ENCODE peak calls at places on chromosomes 13 and 19, in eight cellular contexts. H, N, K, S, B, F, A and P are unnamed samples.

GRCh38 chr13:22235285-22235949 is 564.5 kb downstream of the FGF9 start:
- DNase-seq in S (no peak), A (no peak), H (no peak), N (no peak), K (peak; percentile 21), F (no peak), B (no peak), P (no peak)

GRCh38 chr13:73273737-73274136 is 214.9 kb downstream of the KLF5 start:
- DNase-seq in B (no peak), H (no peak), N (no peak), A (no peak), F (peak; percentile 71), K (peak; percentile 3), S (no peak), P (no peak)

GRCh38 chr19:6720369-6721112 is at the start of gene C3:
- DNase-seq in H (no peak), A (no peak), N (no peak), F (peak; percentile 94), S (no peak), K (no peak), B (no peak), P (no peak)

GRCh38 chr13:103531278-103531677 is 465.1 kb upstream of the SLC10A2 start:
- DNase-seq in S (no peak), B (no peak), A (no peak), K (no peak), N (no peak), H (no peak), F (no peak), P (no peak)

GRCh38 chr19:43620061-43621001 is 902 bp upstream of the ZNF428 start:
- DNase-seq in S (peak; percentile 79), H (peak; percentile 76), N (no peak), F (no peak), B (no peak), A (no peak), K (no peak), P (no peak)

GRCh38 chr13:24185591-24186232 is 25.2 kb downstream of the SPATA13 start:
- DNase-seq in H (no peak), S (no peak), A (no peak), K (no peak), F (peak; percentile 38), N (no peak), B (no peak), P (no peak)

GRCh38 chr13:34864650-34865049 is 77.4 kb upstream of the NBEA start:
- DNase-seq in K (no peak), H (no peak), A (no peak), N (no peak), S (no peak), F (no peak), B (no peak), P (no peak)

GRCh38 chr19:3163230-3163886 is 15.2 kb upstream of the S1PR4 start:
- DNase-seq in F (peak; percentile 69), A (peak; percentile 13), H (peak; percentile 55), N (peak; percentile 85), B (peak; percentile 41), S (peak; percentile 64), K (peak; percentile 82), P (peak; percentile 34)